ENCODE peak calls at places on chromosome 1, in seven cellular contexts. M is tibial nerve, U is GM12878, B is spleen, I is esophagus squamous epithelium, L is HCT116, O is NB4. Y is an unnamed sample.

GRCh38 chr1:23751050-23751814 is 8.0 kb downstream of the ELOA start:
- DNase-seq in M (no peak), U (no peak), B (no peak), I (no peak), L (peak; percentile 21), O (peak; percentile 70), Y (no peak)

GRCh38 chr1:116498789-116499628 is 71.8 kb downstream of the CD58 start:
- DNase-seq in M (no peak), U (no peak), B (no peak), I (no peak), L (peak; percentile 55), O (peak; percentile 81), Y (peak; percentile 81)

GRCh38 chr1:33338495-33339211 is 17.8 kb upstream of the A3GALT2 start:
- DNase-seq in M (peak; percentile 44), U (no peak), B (peak; percentile 80), I (no peak), L (no peak), O (peak; percentile 91), Y (peak; percentile 82)

GRCh38 chr1:227192163-227192562 is 126.1 kb downstream of the CDC42BPA start:
- DNase-seq in M (no peak), U (peak; percentile 28), B (no peak), I (no peak), L (no peak), O (peak; percentile 7), Y (no peak)

GRCh38 chr1:19166066-19166465 is 44.0 kb downstream of the UBR4 start:
- DNase-seq in M (no peak), U (no peak), B (no peak), I (no peak), L (no peak), O (no peak), Y (no peak)

GRCh38 chr1:55217226-55217996 is 2.2 kb upstream of the USP24 start:
- DNase-seq in M (no peak), U (no peak), B (no peak), I (no peak), L (no peak), O (peak; percentile 80), Y (no peak)

GRCh38 chr1:211036701-211037494 is 97.0 kb downstream of the KCNH1 start:
- DNase-seq in M (no peak), U (no peak), B (no peak), I (no peak), L (peak; percentile 64), O (peak; percentile 60), Y (no peak)

GRCh38 chr1:40257313-40257687 is 736 bp upstream of the ZMPSTE24 start:
- DNase-seq in M (no peak), U (no peak), B (no peak), I (no peak), L (peak; percentile 16), O (no peak), Y (no peak)

GRCh38 chr1:158046726-158047510 is 53.5 kb downstream of the KIRREL1 start:
- DNase-seq in M (no peak), U (no peak), B (no peak), I (no peak), L (no peak), O (no peak), Y (no peak)

GRCh38 chr1:170168263-170168662 is 22.5 kb downstream of the NTMT2 start:
- DNase-seq in M (no peak), U (no peak), B (no peak), I (no peak), L (no peak), O (no peak), Y (no peak)

GRCh38 chr1:207644479-207644851 is 468 bp upstream of the CR1L start:
- DNase-seq in M (no peak), U (no peak), B (no peak), I (no peak), L (no peak), O (no peak), Y (no peak)
- H3K4me3 ChIP-seq in M (peak overlapping the region; percentile 59), U (peak overlapping the region; percentile 72), B (peak overlapping the region; percentile 56), I (peak overlapping the region; percentile 71), L (no peak overlapping the region), O (no peak overlapping the region), Y (peak overlapping the region; percentile 36)

GRCh38 chr1:186304982-186305949 is 69.8 kb downstream of the TPR start:
- DNase-seq in M (no peak), U (no peak), B (no peak), I (no peak), L (peak; percentile 33), O (peak; percentile 39), Y (no peak)
- TF ChIP-seq CTCF in M (no peak), U (peak; percentile 63), B (peak; percentile 45), I (no peak), L (peak; percentile 15), O (peak; percentile 59), Y (no peak)

GRCh38 chr1:225888898-225889690 is at the start of gene LEFTY1:
- DNase-seq in M (no peak), U (no peak), B (no peak), I (no peak), L (no peak), O (no peak), Y (no peak)
- TF ChIP-seq POLR2A in M (no peak), U (no peak), B (no peak), I (no peak), L (no peak), O (no peak), Y (no peak)

DNA sequence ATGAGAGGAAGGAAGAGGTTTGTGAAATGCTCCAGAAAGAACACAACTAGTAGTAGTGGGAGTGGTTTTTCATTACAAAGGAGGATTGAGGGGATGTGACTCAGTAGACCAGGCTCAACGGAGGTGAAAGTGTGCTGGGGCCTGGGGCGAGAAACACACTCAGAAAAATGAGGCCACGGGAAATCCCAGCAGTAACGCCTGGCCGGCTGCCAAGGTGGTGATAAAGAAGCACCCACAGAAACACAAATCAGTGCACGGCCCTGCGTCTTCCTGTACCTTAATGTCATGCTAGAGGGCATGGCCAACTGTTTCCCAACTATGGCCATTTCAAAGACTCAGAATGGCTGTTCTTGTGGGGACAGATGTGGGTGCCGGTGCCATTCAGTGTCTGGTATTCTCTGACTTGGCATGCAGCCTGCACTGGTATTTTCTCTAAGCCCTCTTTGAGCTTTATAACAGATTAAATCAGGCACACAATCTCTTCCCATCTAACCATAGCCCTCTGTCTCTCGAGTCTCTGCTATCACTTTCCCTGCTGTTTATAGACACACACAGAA is 38.2 kb downstream of the URB2 start:
- DNase-seq in M (no peak), U (peak; percentile 69), B (peak; percentile 89), I (no peak), L (no peak), O (no peak), Y (no peak)
- H3K4me3 ChIP-seq in M (no peak overlapping the region), U (peak overlapping the region; percentile 6), B (no peak overlapping the region), I (no peak overlapping the region), L (no peak overlapping the region), O (no peak overlapping the region), Y (no peak overlapping the region)

Y was measured in lower leg skin.